ENCODE peak calls at places on chromosomes 2 and 18, in five cellular contexts. Q is GM13977, R is neural crest cell, A is upper lobe of right lung, P is ovary. F is an unnamed sample.

GRCh38 chr2:216044883-216045499 is 31.6 kb upstream of the MREG start:
- DNase-seq in P (no peak), A (no peak), R (no peak), Q (no peak), F (no peak)

GRCh38 chr2:191150451-191151314 is at the start of gene STAT4:
- DNase-seq in Q (peak), A (peak), P (no peak), R (no peak), F (no peak)

GRCh38 chr2:25168256-25169072 is at the start of gene POMC:
- DNase-seq in R (peak), P (no peak), Q (peak), A (peak), F (no peak)

GRCh38 chr2:234403074-234403473 is 93.8 kb downstream of the ARL4C start:
- DNase-seq in P (no peak), R (no peak), Q (no peak), A (no peak), F (no peak)

GRCh38 chr2:108184421-108184820 is 55.3 kb upstream of the SULT1C3 start:
- DNase-seq in A (no peak), P (no peak), Q (peak), R (no peak), F (no peak)

GRCh38 chr2:7792031-7792651 is 874.9 kb downstream of the RNF144A start:
- DNase-seq in R (no peak), A (no peak), Q (no peak), P (no peak), F (no peak)

GRCh38 chr2:12819721-12820120 is 103.0 kb downstream of the TRIB2 start:
- DNase-seq in R (no peak), Q (no peak), A (no peak), P (no peak), F (no peak)

GRCh38 chr2:28755411-28755810 is 3.8 kb downstream of the PPP1CB start:
- DNase-seq in A (no peak), P (no peak), Q (no peak), R (no peak), F (no peak)

GRCh38 chr18:11008544-11008943 is 140.8 kb downstream of the PIEZO2 start:
- DNase-seq in A (no peak), P (no peak), Q (no peak), R (no peak), F (no peak)

GRCh38 chr18:43077510-43078290 is 37.8 kb downstream of the RIT2 start:
- DNase-seq in A (no peak), Q (no peak), P (no peak), R (no peak), F (no peak)

GRCh38 chr2:66443977-66444855 is 9.3 kb downstream of the MEIS1 start:
- DNase-seq in P (peak), A (no peak), R (no peak), Q (no peak), F (no peak)

GRCh38 chr2:48968011-48968410 is 186.3 kb downstream of the FSHR start:
- DNase-seq in Q (no peak), A (no peak), R (no peak), P (no peak), F (no peak)

GRCh38 chr2:173851256-173851655 is 113.9 kb downstream of the SP3 start:
- DNase-seq in Q (no peak), R (no peak), P (no peak), A (no peak), F (no peak)

GRCh38 chr2:64371727-64372126 is 82.2 kb upstream of the LGALSL start:
- DNase-seq in A (no peak), P (no peak), R (no peak), Q (no peak), F (no peak)

GRCh38 chr18:22282311-22283235 is 113.2 kb downstream of the GATA6 start:
- DNase-seq in A (no peak), P (no peak), R (no peak), Q (no peak), F (peak)

GRCh38 chr2:16425462-16426336 is 239.9 kb downstream of the CYRIA start:
- DNase-seq in A (peak), R (no peak), Q (no peak), P (no peak), F (no peak)

GRCh38 chr2:128317186-128317897 is 1.3 kb downstream of the HS6ST1 start:
- DNase-seq in Q (peak), R (no peak), P (peak), A (peak), F (no peak)

GRCh38 chr18:69664399-69664798 is 263.7 kb downstream of the DOK6 start:
- DNase-seq in A (no peak), P (no peak), R (no peak), Q (no peak), F (no peak)

GRCh38 chr2:20448246-20449046 is 1.6 kb downstream of the RHOB start:
- DNase-seq in P (peak), R (peak), A (no peak), Q (no peak), F (no peak)

GRCh38 chr2:128638741-128639477 is 320.2 kb upstream of the HS6ST1 start:
- DNase-seq in Q (no peak), P (peak), A (no peak), R (peak), F (no peak)

GRCh38 chr18:70363861-70364260 is 75.0 kb downstream of the SOCS6 start:
- DNase-seq in A (no peak), Q (no peak), R (no peak), P (no peak), F (no peak)

GRCh38 chr2:25131567-25132295 is 36.6 kb downstream of the POMC start:
- DNase-seq in A (peak), P (peak), Q (peak), R (no peak), F (no peak)

GRCh38 chr2:121697108-121697631 is 39.5 kb downstream of the NIFK start:
- DNase-seq in A (no peak), R (no peak), Q (no peak), P (no peak), F (no peak)

GRCh38 chr2:39264733-39265132 is 21.0 kb upstream of the CDKL4 start:
- DNase-seq in A (no peak), P (no peak), Q (peak), R (no peak), F (no peak)

GRCh38 chr2:145460151-145460550 is 940.2 kb upstream of the ZEB2 start:
- DNase-seq in A (no peak), P (no peak), R (no peak), Q (no peak), F (no peak)

GRCh38 chr2:15354596-15355359 is 206.4 kb downstream of the NBAS start:
- DNase-seq in Q (no peak), P (no peak), A (no peak), R (no peak), F (no peak)

DNA sequence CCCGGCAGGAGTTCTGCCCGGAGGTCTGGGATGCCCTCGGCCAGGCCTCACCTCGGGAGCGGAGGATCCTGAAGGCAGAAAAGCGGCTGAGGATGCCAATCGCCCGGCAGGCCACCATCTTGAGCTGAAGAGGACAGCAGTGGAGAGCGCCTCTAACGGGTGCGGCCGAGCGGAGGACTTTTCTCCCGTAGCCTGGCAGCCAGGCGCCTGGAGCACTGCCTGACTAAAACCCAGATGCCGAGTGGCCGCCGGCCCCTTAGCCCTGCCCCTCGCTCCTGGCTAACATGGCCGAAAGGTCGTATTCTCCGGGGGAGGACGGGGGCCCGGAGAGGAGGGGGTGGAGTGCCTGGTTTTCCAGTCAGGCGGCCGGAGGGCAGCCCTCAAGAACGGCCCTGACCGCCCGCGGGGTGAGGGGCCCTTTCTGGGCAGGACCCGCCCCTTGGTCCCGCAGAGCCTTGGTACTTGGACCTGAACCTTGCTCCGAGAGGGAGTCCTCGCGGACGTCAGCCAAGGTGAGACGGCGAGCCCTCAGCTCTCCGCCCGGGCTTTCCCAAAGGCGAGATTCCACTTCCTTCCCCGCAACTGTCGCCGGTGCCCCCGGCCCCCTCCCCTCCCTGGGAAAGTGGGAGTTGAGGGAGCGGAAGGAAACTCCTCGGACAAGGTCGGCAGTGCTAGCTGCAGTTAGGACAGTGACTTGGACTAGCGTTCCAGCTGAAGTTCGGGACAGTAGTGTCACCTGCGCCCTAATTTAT is at the start of the genes HADHA and HADHB:
- DNase-seq in Q (peak), R (peak), A (peak), P (peak), F (peak)
- TF ChIP-seq CTCF in Q (peak), R (peak), A (peak), P (peak), F (peak)

DNA sequence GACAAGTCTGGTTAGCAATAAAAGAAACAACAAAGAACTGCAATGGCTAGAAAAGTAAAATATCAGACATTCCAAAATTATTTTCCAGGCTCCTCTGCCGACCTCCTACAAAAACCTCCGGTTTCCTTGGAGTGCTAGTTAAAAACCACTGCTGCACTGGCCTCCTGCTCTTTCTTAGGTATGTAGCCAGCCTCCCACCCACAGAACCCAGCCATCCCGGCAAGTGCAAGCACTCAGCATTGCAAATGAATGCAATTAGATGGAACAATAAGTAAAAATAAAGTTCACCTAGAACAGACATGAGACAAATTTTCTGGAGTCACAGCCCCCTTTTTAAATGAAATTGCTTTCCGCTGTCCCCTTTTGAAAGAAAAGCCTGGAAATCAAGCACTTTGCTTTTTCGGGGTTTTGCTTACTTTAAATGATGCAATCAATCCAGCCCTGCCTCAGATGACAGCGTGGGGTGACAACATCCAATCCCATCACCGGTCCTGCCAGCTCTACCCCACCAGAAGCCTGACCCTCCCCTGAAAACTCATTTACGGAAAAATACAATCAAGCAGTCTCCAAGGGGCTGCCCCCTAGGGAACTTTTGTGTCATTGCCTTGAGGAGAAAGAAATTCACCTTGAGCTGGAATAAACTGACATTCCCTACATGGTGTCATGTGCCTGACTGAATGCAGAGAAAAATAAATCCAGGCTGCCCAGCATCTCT is 199.8 kb downstream of the EPHA4 start:
- DNase-seq in P (no peak), R (peak), A (no peak), Q (no peak), F (no peak)
- TF ChIP-seq CTCF in P (no peak), R (peak), A (no peak), Q (no peak), F (no peak)

GRCh38 chr2:75310915-75311314 is 111.6 kb upstream of the TACR1 start:
- DNase-seq in A (no peak), P (no peak), Q (no peak), R (no peak), F (no peak)

GRCh38 chr2:75315436-75315835 is 116.1 kb upstream of the TACR1 start:
- DNase-seq in R (no peak), Q (no peak), A (no peak), P (no peak), F (no peak)

GRCh38 chr2:75311521-75311920 is 112.2 kb upstream of the TACR1 start:
- DNase-seq in P (no peak), A (no peak), R (no peak), Q (no peak), F (no peak)

GRCh38 chr2:75309596-75310290 is 110.4 kb upstream of the TACR1 start:
- DNase-seq in P (no peak), A (no peak), Q (no peak), R (no peak), F (no peak)

GRCh38 chr2:75311993-75312392 is 112.7 kb upstream of the TACR1 start:
- DNase-seq in Q (peak), P (no peak), R (no peak), A (no peak), F (no peak)
- TF ChIP-seq CTCF in Q (peak), P (no peak), R (peak), A (no peak), F (no peak)

GRCh38 chr18:49648811-49649210 is 87.0 kb downstream of the LIPG start:
- DNase-seq in P (no peak), Q (no peak), A (no peak), R (no peak), F (no peak)
- TF ChIP-seq CTCF in P (no peak), Q (no peak), A (no peak), R (peak), F (no peak)

GRCh38 chr2:238061310-238062202 is 755 bp downstream of the SCLY start:
- DNase-seq in A (no peak), R (peak), Q (peak), P (no peak), F (no peak)
- TF ChIP-seq CTCF in A (no peak), R (no peak), Q (no peak), P (no peak), F (no peak)

DNA sequence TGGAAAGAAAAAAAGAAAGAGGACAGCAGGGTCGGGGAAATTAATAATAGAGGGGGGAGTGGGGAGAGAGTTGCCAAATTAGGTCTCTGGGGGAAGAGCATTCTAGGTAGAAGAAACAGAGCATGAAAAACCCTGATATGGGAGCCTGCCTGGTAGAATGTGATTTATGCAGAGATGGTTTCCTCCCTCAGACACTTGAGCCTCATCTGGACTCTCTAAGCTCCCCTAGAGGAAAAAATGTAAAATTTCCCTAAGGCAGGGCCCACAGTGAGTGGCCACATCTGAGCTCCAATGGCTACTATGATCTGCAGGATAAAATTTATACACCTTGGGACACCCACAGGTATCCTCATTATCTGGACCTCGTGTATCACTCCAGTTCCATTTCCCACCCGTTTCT is 20.6 kb upstream of the EPAS1 start:
- DNase-seq in P (no peak), Q (no peak), A (no peak), R (no peak), F (no peak)
- TF ChIP-seq CTCF in P (no peak), Q (no peak), A (peak), R (peak), F (peak)